ENCODE peak calls at places on chromosomes 5 and 9, in six cellular contexts. S is PC-3, W is left cardiac atrium, G is foreskin keratinocyte, F is left colon, P is left lobe of liver. X is an unnamed sample.

GRCh38 chr9:133333566-133333965 is 2.4 kb downstream of the SURF6 start:
- ATAC-seq in P (no peak), W (no peak), G (no peak), S (no peak), F (no peak), X (no peak)

GRCh38 chr9:112642126-112642525 is 75.8 kb downstream of the INIP start:
- ATAC-seq in P (no peak), S (no peak), F (no peak), G (no peak), W (peak; percentile 72), X (no peak)

GRCh38 chr5:177350776-177351391 is 584 bp downstream of the LMAN2 start:
- ATAC-seq in P (no peak), F (no peak), G (no peak), S (no peak), W (no peak), X (no peak)

GRCh38 chr9:83656032-83656680 is 33.2 kb downstream of the IDNK start:
- ATAC-seq in S (no peak), F (no peak), G (no peak), W (no peak), P (no peak), X (peak; percentile 58)

GRCh38 chr5:54883374-54884194 is 101.8 kb downstream of the ESM1 start:
- ATAC-seq in F (peak; percentile 34), P (peak; percentile 69), S (no peak), G (peak; percentile 27), W (peak; percentile 85), X (no peak)

GRCh38 chr5:143343042-143343441 is 60.4 kb downstream of the NR3C1 start:
- ATAC-seq in W (no peak), G (no peak), F (no peak), S (no peak), P (no peak), X (no peak)

GRCh38 chr5:136087961-136088871 is 44.4 kb upstream of the SMAD5 start:
- ATAC-seq in F (peak; percentile 91), P (peak; percentile 67), W (peak; percentile 97), S (no peak), G (peak; percentile 44), X (peak; percentile 12)

GRCh38 chr9:15553528-15553898 is 670 bp downstream of the CCDC171 start:
- ATAC-seq in G (peak; percentile 10), S (peak; percentile 9), F (no peak), P (no peak), W (no peak), X (peak; percentile 43)

GRCh38 chr5:33827335-33827734 is 64.5 kb downstream of the ADAMTS12 start:
- ATAC-seq in G (no peak), F (no peak), P (no peak), S (no peak), W (no peak), X (no peak)

X was measured in stimulated activated memory B cell treated with anti-CD40 and anti-IgM and Interleukin-4, amounts not matched to agents 10 μg/mL and 1 μg/mL and 100 μg/mL, for 72 hours.